ENCODE peak calls at places on chromosomes 12 and 14, in seven cellular contexts. Y is spleen, P is SK-N-SH, X is psoas muscle, B is fibroblast of lung, Z is A673, F is lung. D is an unnamed sample.

GRCh38 chr14:29518335-29518734 is 409.3 kb downstream of the PRKD1 start:
- DNase-seq in Y (no peak), P (no peak), X (no peak), B (peak), Z (peak), F (no peak), D (no peak)

GRCh38 chr14:22123188-22123560 is 449.6 kb upstream of the OR4E1 start:
- DNase-seq in Y (no peak), P (no peak), X (no peak), B (no peak), Z (no peak), F (no peak), D (no peak)

GRCh38 chr12:122980192-122981035 is at the start of gene ARL6IP4:
- DNase-seq in Y (peak), P (peak), X (peak), B (peak), Z (peak), F (peak), D (no peak)

GRCh38 chr12:92602930-92603623 is 99.7 kb upstream of the PLEKHG7 start:
- DNase-seq in Y (no peak), P (no peak), X (no peak), B (no peak), Z (no peak), F (no peak), D (no peak)

GRCh38 chr12:46677749-46678148 is 148.0 kb downstream of the SLC38A4 start:
- DNase-seq in Y (no peak), P (peak), X (no peak), B (peak), Z (peak), F (no peak), D (no peak)

GRCh38 chr14:75518625-75519024 is 3.6 kb upstream of the BATF start:
- DNase-seq in Y (no peak), P (no peak), X (no peak), B (peak), Z (peak), F (no peak), D (no peak)

GRCh38 chr12:50218386-50218785 is 51.2 kb upstream of the CERS5 start:
- DNase-seq in Y (no peak), P (no peak), X (no peak), B (no peak), Z (no peak), F (no peak), D (no peak)

GRCh38 chr14:77241955-77242354 is 29.1 kb downstream of the NGB start:
- DNase-seq in Y (no peak), P (no peak), X (no peak), B (no peak), Z (no peak), F (no peak), D (no peak)

GRCh38 chr14:105414456-105415371 is 4.9 kb upstream of the MTA1 start:
- DNase-seq in Y (peak), P (peak), X (peak), B (peak), Z (peak), F (peak), D (peak)

GRCh38 chr14:85241022-85241880 is 288.7 kb upstream of the FLRT2 start:
- DNase-seq in Y (no peak), P (no peak), X (peak), B (no peak), Z (peak), F (no peak), D (no peak)
- H3K4me3 ChIP-seq in Y (no peak), P (no peak), X (peak), B (no peak), Z (no peak), F (no peak), D (no peak)

DNA sequence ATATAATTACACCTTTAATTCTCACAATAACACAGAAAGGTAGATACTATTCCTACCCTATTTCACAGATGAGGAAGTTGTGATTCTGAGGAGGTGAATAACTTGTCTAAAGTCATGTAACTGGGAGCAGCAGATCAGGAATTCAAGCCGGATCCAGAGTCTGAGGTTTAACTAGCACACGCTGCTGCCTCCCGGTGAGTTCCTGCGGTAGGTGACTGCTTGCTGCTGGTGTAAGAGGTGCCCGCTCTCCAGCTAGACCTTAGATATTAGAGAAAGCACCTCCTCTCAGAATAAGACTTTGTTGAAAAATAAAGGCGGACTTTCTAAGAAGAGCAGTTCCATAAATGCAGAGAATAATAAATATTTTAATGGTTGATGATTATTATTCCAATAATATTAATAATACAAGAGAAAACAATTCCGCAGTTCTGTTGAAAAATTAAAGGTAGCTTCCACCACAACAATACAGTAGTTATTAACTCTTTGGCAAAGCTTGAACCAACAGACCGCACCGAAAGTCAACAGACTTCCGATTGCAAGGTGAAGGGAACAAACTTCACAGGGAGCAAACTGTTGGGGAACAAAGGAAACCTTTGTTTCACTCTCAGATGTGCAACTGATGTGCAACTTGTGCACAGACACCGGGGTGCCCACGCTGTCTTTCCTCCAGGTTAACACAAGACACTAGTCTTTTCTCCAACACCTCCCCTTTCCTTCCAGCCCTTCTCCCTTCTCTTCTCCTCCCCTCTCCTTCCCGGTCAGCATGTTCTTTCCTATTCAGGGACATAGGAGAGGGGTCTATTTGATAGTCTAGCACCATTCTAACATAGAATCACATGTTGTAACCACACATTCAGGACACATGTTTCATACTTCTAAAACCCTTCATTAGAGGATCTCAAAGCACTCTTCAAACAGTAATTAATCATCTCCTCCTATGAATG is 73.2 kb upstream of the EGLN3 start:
- DNase-seq in Y (no peak), P (peak), X (no peak), B (no peak), Z (no peak), F (no peak), D (no peak)
- H3K27ac ChIP-seq in Y (no peak), P (no peak), X (no peak), B (no peak), Z (no peak), F (no peak), D (no peak)

DNA sequence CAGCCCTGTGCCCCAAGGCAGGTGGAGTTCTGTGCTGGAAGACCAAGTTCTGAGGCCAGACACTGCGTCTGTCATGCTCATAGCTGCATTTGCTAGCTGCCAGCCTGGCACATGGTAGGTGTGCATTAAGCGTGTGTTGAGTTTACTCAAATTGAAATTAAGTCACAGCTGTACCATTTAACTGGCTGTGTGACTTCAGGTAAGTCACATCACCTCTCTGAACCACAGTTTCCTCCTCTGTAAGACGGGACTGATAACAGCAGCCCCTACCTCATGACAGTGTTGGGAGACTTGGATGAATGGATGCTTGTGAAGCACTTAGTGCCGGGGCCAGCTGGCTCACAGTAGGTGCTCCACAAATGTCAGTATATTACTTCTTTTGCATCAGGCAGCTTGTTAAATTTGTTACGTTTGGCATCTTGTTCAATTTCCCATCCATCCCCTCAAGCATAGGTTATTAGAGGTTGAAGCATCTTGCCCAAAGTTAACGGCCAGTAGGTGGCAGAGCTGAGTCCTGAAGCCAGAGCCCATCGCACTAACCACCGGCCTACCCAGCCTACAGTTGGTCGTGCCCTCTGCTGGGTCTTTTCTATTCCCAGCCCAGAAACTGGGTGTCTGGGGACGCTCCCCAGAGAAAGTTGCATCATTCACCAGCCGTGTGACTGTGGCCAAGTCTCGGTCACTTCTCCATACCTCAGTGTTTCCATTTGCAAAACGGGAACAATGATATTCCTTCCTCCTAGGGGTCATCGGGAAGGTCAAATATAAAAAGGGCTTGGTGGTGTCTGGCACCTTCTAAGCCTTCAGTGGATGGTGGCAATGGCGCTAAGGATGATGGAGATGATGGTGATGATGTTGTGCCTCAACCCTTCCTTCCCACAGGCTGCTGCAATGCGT is 4.5 kb downstream of the DAO start:
- DNase-seq in Y (peak), P (peak), X (peak), B (peak), Z (peak), F (peak), D (no peak)
- H3K4me3 ChIP-seq in Y (no peak), P (no peak), X (no peak), B (no peak), Z (no peak), F (no peak), D (no peak)

GRCh38 chr12:124276337-124276736 is 18.6 kb upstream of the RFLNA start:
- DNase-seq in Y (no peak), P (no peak), X (no peak), B (no peak), Z (no peak), F (no peak), D (no peak)

GRCh38 chr12:124277394-124278222 is 17.3 kb upstream of the RFLNA start:
- DNase-seq in Y (no peak), P (peak), X (no peak), B (no peak), Z (no peak), F (no peak), D (no peak)

GRCh38 chr12:124279315-124279714 is 15.6 kb upstream of the RFLNA start:
- DNase-seq in Y (no peak), P (no peak), X (no peak), B (no peak), Z (no peak), F (no peak), D (no peak)

GRCh38 chr12:124279846-124280360 is 15.0 kb upstream of the RFLNA start:
- DNase-seq in Y (no peak), P (no peak), X (no peak), B (no peak), Z (no peak), F (no peak), D (no peak)

GRCh38 chr12:124278389-124279101 is 16.3 kb upstream of the RFLNA start:
- DNase-seq in Y (no peak), P (no peak), X (no peak), B (no peak), Z (no peak), F (no peak), D (no peak)
- H3K27ac ChIP-seq in Y (no peak), P (no peak), X (no peak), B (no peak), Z (no peak), F (no peak), D (no peak)

DNA sequence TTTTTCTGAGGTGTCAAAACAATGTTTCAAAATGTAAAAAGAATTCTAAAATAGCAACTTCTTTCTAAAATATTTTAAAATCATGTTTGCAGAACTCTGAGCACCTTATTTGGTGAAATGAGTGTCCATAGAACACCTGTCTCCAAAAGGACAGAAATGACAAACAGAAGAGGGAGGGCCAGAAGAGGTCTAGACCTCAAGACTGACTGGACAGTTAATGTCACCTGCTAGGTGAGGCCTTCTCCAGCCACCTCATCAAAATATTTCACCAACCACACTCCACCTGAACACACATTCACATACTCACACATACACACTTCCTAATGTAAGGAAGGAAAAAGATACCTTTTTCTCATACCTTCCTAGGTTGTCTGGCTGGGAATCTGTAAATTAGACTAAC is 147.8 kb upstream of the PLEKHA5 start:
- DNase-seq in Y (no peak), P (no peak), X (no peak), B (no peak), Z (no peak), F (no peak), D (no peak)
- H3K4me3 ChIP-seq in Y (no peak), P (no peak), X (no peak), B (no peak), Z (no peak), F (no peak), D (no peak)

GRCh38 chr12:116999066-116999465 is 88.3 kb downstream of the FBXW8 start:
- DNase-seq in Y (no peak), P (no peak), X (no peak), B (no peak), Z (no peak), F (no peak), D (no peak)
- H3K27ac ChIP-seq in Y (no peak), P (no peak), X (no peak), B (no peak), Z (no peak), F (no peak), D (no peak)

GRCh38 chr12:95440401-95440800 is 33.6 kb upstream of the METAP2 start:
- DNase-seq in Y (no peak), P (no peak), X (no peak), B (peak), Z (peak), F (no peak), D (no peak)

GRCh38 chr12:95443458-95443857 is 30.5 kb upstream of the METAP2 start:
- DNase-seq in Y (no peak), P (no peak), X (no peak), B (no peak), Z (no peak), F (no peak), D (no peak)

GRCh38 chr12:95446511-95446910 is 27.4 kb upstream of the METAP2 start:
- DNase-seq in Y (no peak), P (peak), X (peak), B (peak), Z (no peak), F (no peak), D (no peak)

DNA sequence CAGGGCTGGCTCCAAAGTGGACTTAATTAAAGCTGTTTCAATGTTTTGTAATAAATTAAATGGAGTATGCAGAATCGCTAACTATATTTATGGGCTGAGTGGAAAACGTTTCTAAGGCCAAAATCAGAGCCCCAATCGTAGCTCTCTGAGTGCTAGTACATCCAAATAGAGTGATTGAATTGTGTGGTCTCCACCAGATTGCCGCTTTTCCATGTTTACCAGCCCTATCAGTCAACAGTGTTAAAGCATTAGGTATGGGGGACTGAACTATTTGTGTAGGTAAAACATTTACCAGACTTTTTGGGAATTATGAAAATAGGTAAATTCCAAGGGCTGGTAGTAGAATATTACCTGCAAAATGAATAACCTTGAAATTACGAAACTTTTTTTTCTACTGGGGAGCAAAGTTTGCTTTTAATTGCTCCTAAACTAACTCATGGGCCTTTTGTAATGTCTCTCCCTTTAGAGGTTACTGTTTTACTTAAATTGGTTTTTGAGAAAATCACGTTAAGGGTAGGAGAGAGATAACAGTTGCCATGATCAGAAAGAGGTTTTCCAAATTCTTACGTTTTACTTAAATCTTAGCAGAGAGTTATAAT is 28.0 kb upstream of the METAP2 start:
- DNase-seq in Y (no peak), P (no peak), X (no peak), B (no peak), Z (no peak), F (no peak), D (no peak)
- H3K4me3 ChIP-seq in Y (no peak), P (no peak), X (peak), B (no peak), Z (no peak), F (no peak), D (peak)

GRCh38 chr12:124653169-124653931 is 85.9 kb upstream of the NCOR2 start:
- DNase-seq in Y (no peak), P (no peak), X (peak), B (peak), Z (no peak), F (no peak), D (no peak)

GRCh38 chr12:124648710-124649384 is 81.4 kb upstream of the NCOR2 start:
- DNase-seq in Y (no peak), P (no peak), X (no peak), B (no peak), Z (no peak), F (no peak), D (no peak)

GRCh38 chr12:124650912-124651311 is 83.5 kb upstream of the NCOR2 start:
- DNase-seq in Y (no peak), P (no peak), X (no peak), B (no peak), Z (no peak), F (no peak), D (no peak)

GRCh38 chr12:124652661-124653060 is 85.2 kb upstream of the NCOR2 start:
- DNase-seq in Y (no peak), P (no peak), X (no peak), B (no peak), Z (no peak), F (no peak), D (no peak)

GRCh38 chr12:124651508-124652273 is 84.3 kb upstream of the NCOR2 start:
- DNase-seq in Y (no peak), P (peak), X (peak), B (no peak), Z (no peak), F (no peak), D (no peak)
- H3K27ac ChIP-seq in Y (no peak), P (peak), X (no peak), B (no peak), Z (no peak), F (no peak), D (peak)

GRCh38 chr12:57454566-57455373 is at the start of gene INHBE:
- DNase-seq in Y (peak), P (no peak), X (peak), B (peak), Z (peak), F (no peak), D (no peak)
- H3K4me3 ChIP-seq in Y (no peak), P (no peak), X (peak), B (peak), Z (no peak), F (no peak), D (no peak)